ENCODE peak calls at places on chromosomes 2 and 18, in nine cellular contexts. H is stomach, K is endothelial cell of umbilical vein, F is HL-60, D is SK-N-SH, P is K562, C is breast epithelium, X is sigmoid colon, I is spleen. E is an unnamed sample.

GRCh38 chr18:28422577-28422976 is 245.6 kb upstream of the CDH2 start:
- DNase-seq in H (no peak), K (no peak), F (no peak), D (no peak), P (no peak), C (no peak), X (no peak), I (no peak), E (no peak)

GRCh38 chr18:43405097-43405496 is 127.8 kb upstream of the SYT4 start:
- DNase-seq in H (no peak), K (no peak), F (no peak), D (no peak), P (no peak), C (no peak), X (no peak), I (no peak), E (no peak)

GRCh38 chr2:175576270-175576669 is 394.8 kb upstream of the ATP5MC3 start:
- DNase-seq in H (no peak), K (no peak), F (no peak), D (no peak), P (no peak), C (no peak), X (no peak), I (no peak), E (no peak)

GRCh38 chr2:17232751-17233150 is 285.5 kb downstream of the RAD51AP2 start:
- DNase-seq in H (no peak), K (no peak), F (no peak), D (no peak), P (no peak), C (no peak), X (no peak), I (no peak), E (no peak)

GRCh38 chr18:79578396-79579260 is 101.0 kb upstream of the CTDP1 start:
- DNase-seq in H (no peak), K (no peak), F (no peak), D (no peak), P (no peak), C (no peak), X (peak; percentile 50), I (peak; percentile 73), E (peak; percentile 52)

GRCh38 chr2:199659207-199659606 is 191.8 kb downstream of the FTCDNL1 start:
- DNase-seq in H (no peak), K (peak; percentile 17), F (no peak), D (peak; percentile 60), P (peak; percentile 54), C (no peak), X (no peak), I (peak; percentile 68), E (no peak)

GRCh38 chr2:218375212-218375611 is 6.9 kb upstream of the SLC11A1 start:
- DNase-seq in H (no peak), K (peak; percentile 55), F (no peak), D (no peak), P (no peak), C (no peak), X (no peak), I (no peak), E (no peak)

GRCh38 chr2:239035361-239035814 is 187.5 kb downstream of the TWIST2 start:
- DNase-seq in H (peak; percentile 56), K (no peak), F (no peak), D (peak; percentile 98), P (peak; percentile 91), C (no peak), X (peak; percentile 76), I (peak; percentile 89), E (peak; percentile 71)

GRCh38 chr2:64328415-64328722 is 125.6 kb upstream of the LGALSL start:
- DNase-seq in H (no peak), K (no peak), F (no peak), D (peak; percentile 18), P (no peak), C (no peak), X (no peak), I (no peak), E (peak; percentile 43)

GRCh38 chr2:19949071-19949470 is 40.8 kb downstream of the WDR35 start:
- DNase-seq in H (no peak), K (peak; percentile 62), F (no peak), D (no peak), P (no peak), C (no peak), X (no peak), I (no peak), E (no peak)

GRCh38 chr18:49227456-49227855 is 233.0 kb downstream of the DYM start:
- DNase-seq in H (no peak), K (peak; percentile 19), F (no peak), D (no peak), P (no peak), C (no peak), X (no peak), I (no peak), E (no peak)

GRCh38 chr2:152238021-152238420 is 62.5 kb upstream of the STAM2 start:
- DNase-seq in H (no peak), K (no peak), F (no peak), D (no peak), P (no peak), C (no peak), X (no peak), I (no peak), E (no peak)

GRCh38 chr2:168948621-168949212 is 47.6 kb downstream of the G6PC2 start:
- DNase-seq in H (no peak), K (peak; percentile 31), F (no peak), D (no peak), P (peak; percentile 51), C (no peak), X (no peak), I (no peak), E (no peak)

GRCh38 chr18:54805571-54806334 is 22.5 kb upstream of the RAB27B start:
- DNase-seq in H (no peak), K (peak; percentile 90), F (no peak), D (peak; percentile 62), P (peak; percentile 5), C (no peak), X (no peak), I (no peak), E (no peak)

GRCh38 chr18:10995576-10995975 is 153.8 kb downstream of the PIEZO2 start:
- DNase-seq in H (no peak), K (no peak), F (no peak), D (no peak), P (no peak), C (no peak), X (no peak), I (no peak), E (no peak)

GRCh38 chr2:16006537-16007166 is 66.3 kb downstream of the MYCN start:
- DNase-seq in H (no peak), K (no peak), F (no peak), D (no peak), P (no peak), C (no peak), X (no peak), I (no peak), E (no peak)

GRCh38 chr2:237022533-237022932 is 63.2 kb upstream of the COPS8 start:
- DNase-seq in H (no peak), K (no peak), F (no peak), D (no peak), P (no peak), C (no peak), X (no peak), I (no peak), E (no peak)

GRCh38 chr2:217858519-217859466 is 144.0 kb downstream of the TNS1 start:
- DNase-seq in H (peak; percentile 55), K (peak; percentile 42), F (no peak), D (peak; percentile 89), P (peak; percentile 31), C (no peak), X (peak; percentile 94), I (peak; percentile 69), E (peak; percentile 90)

GRCh38 chr2:232195487-232195886 is 183.1 kb upstream of the ALPP start:
- DNase-seq in H (no peak), K (no peak), F (no peak), D (no peak), P (no peak), C (no peak), X (no peak), I (no peak), E (no peak)

GRCh38 chr2:98118161-98118560 is 31.2 kb downstream of the VWA3B start:
- DNase-seq in H (no peak), K (no peak), F (no peak), D (no peak), P (no peak), C (no peak), X (no peak), I (no peak), E (no peak)

GRCh38 chr2:163736433-163737168 is 793 bp upstream of the FIGN start:
- DNase-seq in H (no peak), K (peak; percentile 53), F (no peak), D (peak; percentile 83), P (no peak), C (no peak), X (peak; percentile 75), I (peak; percentile 81), E (peak; percentile 63)

GRCh38 chr2:241703128-241703604 is 1.3 kb downstream of the ING5 start:
- DNase-seq in H (peak; percentile 30), K (peak; percentile 10), F (no peak), D (peak; percentile 59), P (no peak), C (no peak), X (no peak), I (no peak), E (no peak)

GRCh38 chr2:218698885-218699284 is 11.8 kb upstream of the TTLL4 start:
- DNase-seq in H (no peak), K (no peak), F (no peak), D (no peak), P (no peak), C (no peak), X (no peak), I (no peak), E (no peak)

GRCh38 chr18:13610517-13610916 is 115.8 kb downstream of the FAM210A start:
- DNase-seq in H (no peak), K (peak; percentile 37), F (no peak), D (no peak), P (no peak), C (no peak), X (peak; percentile 61), I (peak; percentile 74), E (no peak)
- H3K4me3 ChIP-seq in H (peak overlapping the region; percentile 29), K (no peak overlapping the region), F (no peak overlapping the region), D (no peak overlapping the region), P (no peak overlapping the region), C (peak overlapping the region; percentile 38), X (peak overlapping the region; percentile 44), I (no peak overlapping the region), E (peak overlapping the region; percentile 41)

GRCh38 chr18:25605322-25605721 is 253.4 kb upstream of the ZNF521 start:
- DNase-seq in H (no peak), K (no peak), F (no peak), D (no peak), P (no peak), C (no peak), X (no peak), I (no peak), E (no peak)
- H3K27ac ChIP-seq in H (no peak overlapping the region), K (no peak overlapping the region), F (no peak overlapping the region), D (peak overlapping the region; percentile 53), P (no peak overlapping the region), C (no peak overlapping the region), X (no peak overlapping the region), I (no peak overlapping the region), E (no peak overlapping the region)

GRCh38 chr2:171083426-171083825 is 77.3 kb downstream of the TLK1 start:
- DNase-seq in H (no peak), K (no peak), F (no peak), D (no peak), P (no peak), C (no peak), X (no peak), I (no peak), E (no peak)
- TF ChIP-seq POLR2AphosphoS5 in H (no peak), K (no peak), F (no peak), D (no peak), P (no peak), C (no peak), X (no peak), I (no peak), E (no peak)

GRCh38 chr2:11679491-11680130 is 9.6 kb upstream of the NTSR2 start:
- DNase-seq in H (peak; percentile 24), K (no peak), F (no peak), D (no peak), P (no peak), C (no peak), X (peak; percentile 56), I (peak; percentile 72), E (peak; percentile 64)
- H3K4me3 ChIP-seq in H (no peak overlapping the region), K (no peak overlapping the region), F (no peak overlapping the region), D (no peak overlapping the region), P (no peak overlapping the region), C (no peak overlapping the region), X (no peak overlapping the region), I (no peak overlapping the region), E (no peak overlapping the region)

E was measured in suprapubic skin.